ENCODE peak calls at places on chromosomes 13 and 19, in five cellular contexts. A, V, T, X and J are unnamed samples.
A peak's percentile ranks its signal among the peaks of the same experiment; 100 is the strongest.

GRCh38 chr13:97367427-97367826 is 66.5 kb upstream of the RAP2A start:
- DNase-seq in A (no peak), V (no peak), T (peak; percentile 85), X (peak; percentile 86), J (no peak)

GRCh38 chr13:38530492-38530891 is 156.4 kb upstream of the FREM2 start:
- DNase-seq in A (no peak), V (no peak), T (peak; percentile 77), X (peak; percentile 5), J (no peak)

GRCh38 chr19:2716722-2717637 is 4.2 kb downstream of the DIRAS1 start:
- DNase-seq in A (no peak), V (no peak), T (no peak), X (no peak), J (no peak)

GRCh38 chr13:22800726-22801401 is 379.9 kb upstream of the SGCG start:
- DNase-seq in A (no peak), V (no peak), T (no peak), X (no peak), J (no peak)

GRCh38 chr19:12574036-12574435 is 22.8 kb upstream of the ZNF564 start:
- DNase-seq in A (no peak), V (no peak), T (no peak), X (no peak), J (peak; percentile 10)

GRCh38 chr13:110925023-110925608 is 10.2 kb upstream of the ANKRD10 start:
- DNase-seq in A (no peak), V (no peak), T (no peak), X (no peak), J (no peak)

GRCh38 chr19:47229674-47230121 is 1.3 kb downstream of the BBC3 start:
- DNase-seq in A (no peak), V (no peak), T (peak; percentile 48), X (peak; percentile 64), J (no peak)

GRCh38 chr19:33032218-33032781 is 32.4 kb downstream of the RHPN2 start:
- DNase-seq in A (no peak), V (no peak), T (no peak), X (no peak), J (no peak)

GRCh38 chr19:38194061-38194701 is 29.8 kb downstream of the DPF1 start:
- DNase-seq in A (no peak), V (no peak), T (no peak), X (no peak), J (no peak)

GRCh38 chr19:14507704-14508246 is 10.4 kb downstream of the DNAJB1 start:
- DNase-seq in A (no peak), V (no peak), T (peak; percentile 57), X (peak; percentile 88), J (no peak)

GRCh38 chr13:44238011-44238421 is 135.6 kb upstream of the SERP2 start:
- DNase-seq in A (no peak), V (no peak), T (peak; percentile 94), X (peak; percentile 80), J (no peak)

GRCh38 chr13:43629691-43630480 is 156.9 kb downstream of the ENOX1 start:
- DNase-seq in A (no peak), V (no peak), T (peak; percentile 21), X (peak; percentile 59), J (no peak)

GRCh38 chr13:20525144-20525600 is 485 bp downstream of the CRYL1 start:
- DNase-seq in A (peak; percentile 36), V (peak; percentile 13), T (no peak), X (peak; percentile 20), J (peak; percentile 65)

GRCh38 chr19:17946965-17947784 is 14.4 kb downstream of the CCDC124 start:
- DNase-seq in A (no peak), V (no peak), T (no peak), X (no peak), J (no peak)

GRCh38 chr19:51796195-51796679 is 1.3 kb downstream of the FPR3 start:
- DNase-seq in A (no peak), V (no peak), T (no peak), X (no peak), J (no peak)

GRCh38 chr19:31307270-31307669 is 42.0 kb downstream of the TSHZ3 start:
- DNase-seq in A (no peak), V (no peak), T (no peak), X (no peak), J (no peak)
- H3K36me3 ChIP-seq in A (no peaks in the 10 kb centered on the region), V (no peaks in the 10 kb centered on the region), T (no peaks in the 10 kb centered on the region), X (peaks cover 37% of the 10 kb centered on the region), J (no peaks in the 10 kb centered on the region)

DNA sequence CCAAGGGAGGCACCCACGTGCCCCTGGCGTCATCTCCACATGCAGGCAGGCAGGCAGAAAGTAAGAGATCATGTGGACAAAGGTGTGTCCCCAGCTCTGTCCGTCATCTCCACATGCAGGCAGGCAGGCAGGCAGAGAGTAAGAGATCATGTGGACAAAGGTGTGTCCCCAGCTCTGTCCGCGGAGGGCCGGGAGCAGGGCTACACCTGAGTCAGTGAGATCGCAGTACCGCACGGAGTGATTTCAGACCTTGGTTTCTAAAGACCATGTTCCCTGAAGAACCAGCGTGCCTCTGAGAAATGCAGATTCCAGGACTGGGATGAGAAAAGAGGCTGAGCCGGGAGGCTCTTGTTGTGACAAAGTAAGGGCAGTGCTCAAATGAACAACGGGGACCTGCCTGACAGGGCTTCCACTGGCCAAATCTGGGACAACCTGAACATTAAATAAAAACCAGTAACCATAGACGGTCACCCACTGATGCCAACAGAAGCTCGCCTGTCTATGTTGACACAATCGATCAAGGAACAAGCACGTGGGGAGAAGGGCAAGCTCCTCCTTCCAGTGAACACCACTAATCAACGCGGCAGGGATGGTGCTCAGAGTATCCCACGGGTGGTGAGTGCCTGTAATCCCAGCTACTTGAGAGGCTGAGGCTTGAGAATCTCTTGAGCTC is 22.4 kb downstream of the CAPS start:
- DNase-seq in A (peak; percentile 30), V (no peak), T (no peak), X (no peak), J (no peak)
- H3K36me3 ChIP-seq in A (peaks cover 5% of the 10 kb centered on the region), V (no peaks in the 10 kb centered on the region), T (peaks cover 50% of the 10 kb centered on the region), X (peaks cover 72% of the 10 kb centered on the region), J (no peaks in the 10 kb centered on the region)

GRCh38 chr19:4061178-4061682 is 5.5 kb downstream of the ZBTB7A start:
- DNase-seq in A (peak; percentile 89), V (peak; percentile 65), T (peak; percentile 32), X (no peak), J (peak; percentile 97)

GRCh38 chr19:4059493-4059880 is 7.2 kb downstream of the ZBTB7A start:
- DNase-seq in A (no peak), V (no peak), T (no peak), X (no peak), J (no peak)

GRCh38 chr19:4058696-4059492 is 7.8 kb downstream of the ZBTB7A start:
- DNase-seq in A (no peak), V (no peak), T (no peak), X (no peak), J (no peak)

GRCh38 chr19:4060621-4061177 is 6.0 kb downstream of the ZBTB7A start:
- DNase-seq in A (no peak), V (no peak), T (no peak), X (no peak), J (no peak)

GRCh38 chr19:4059931-4060620 is 6.6 kb downstream of the ZBTB7A start:
- DNase-seq in A (peak; percentile 50), V (peak; percentile 75), T (no peak), X (no peak), J (peak; percentile 69)
- H3K36me3 ChIP-seq in A (no peaks in the 10 kb centered on the region), V (no peaks in the 10 kb centered on the region), T (peaks cover 16% of the 10 kb centered on the region), X (peaks cover 69% of the 10 kb centered on the region), J (peaks cover 2% of the 10 kb centered on the region)

GRCh38 chr19:43538922-43539321 is 5.9 kb downstream of the ZNF575 start:
- DNase-seq in A (no peak), V (no peak), T (no peak), X (no peak), J (no peak)
- H3K36me3 ChIP-seq in A (no peaks in the 10 kb centered on the region), V (no peaks in the 10 kb centered on the region), T (peaks cover 43% of the 10 kb centered on the region), X (peaks cover 55% of the 10 kb centered on the region), J (no peaks in the 10 kb centered on the region)

DNA sequence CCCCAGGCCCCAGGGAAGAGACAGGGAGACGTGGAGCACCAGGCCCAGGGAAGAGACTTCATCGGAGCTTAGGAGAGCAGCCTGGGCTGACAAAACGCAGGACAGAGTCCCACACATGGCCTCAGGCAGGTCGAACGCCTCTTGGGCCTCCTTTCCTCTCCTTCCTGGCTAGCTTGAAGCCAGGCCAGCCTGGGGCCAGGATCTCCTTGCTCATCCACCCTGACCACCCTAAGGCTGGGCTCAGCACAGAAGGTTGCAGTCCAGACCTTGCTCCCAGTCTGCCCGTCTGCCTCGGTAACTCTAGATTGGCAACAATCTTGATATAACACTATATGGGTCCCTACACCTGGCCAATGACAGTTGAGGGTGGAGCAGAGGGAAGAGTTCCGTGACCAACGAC is 10.1 kb downstream of the PPP6R1 start:
- DNase-seq in A (no peak), V (no peak), T (no peak), X (no peak), J (no peak)
- H3K36me3 ChIP-seq in A (peaks cover 10% of the 10 kb centered on the region), V (no peaks in the 10 kb centered on the region), T (peaks cover 30% of the 10 kb centered on the region), X (peaks cover 68% of the 10 kb centered on the region), J (peaks cover 3% of the 10 kb centered on the region)

GRCh38 chr19:40253611-40254092 is 27.2 kb upstream of the CCNP start:
- DNase-seq in A (no peak), V (no peak), T (no peak), X (no peak), J (no peak)

GRCh38 chr19:40254714-40255418 is 28.4 kb upstream of the CCNP start:
- DNase-seq in A (no peak), V (no peak), T (no peak), X (no peak), J (peak; percentile 57)

GRCh38 chr19:40251991-40252390 is 25.5 kb upstream of the CCNP start:
- DNase-seq in A (no peak), V (no peak), T (no peak), X (no peak), J (no peak)

GRCh38 chr19:40251244-40251643 is 24.8 kb upstream of the CCNP start:
- DNase-seq in A (no peak), V (no peak), T (no peak), X (no peak), J (no peak)

DNA sequence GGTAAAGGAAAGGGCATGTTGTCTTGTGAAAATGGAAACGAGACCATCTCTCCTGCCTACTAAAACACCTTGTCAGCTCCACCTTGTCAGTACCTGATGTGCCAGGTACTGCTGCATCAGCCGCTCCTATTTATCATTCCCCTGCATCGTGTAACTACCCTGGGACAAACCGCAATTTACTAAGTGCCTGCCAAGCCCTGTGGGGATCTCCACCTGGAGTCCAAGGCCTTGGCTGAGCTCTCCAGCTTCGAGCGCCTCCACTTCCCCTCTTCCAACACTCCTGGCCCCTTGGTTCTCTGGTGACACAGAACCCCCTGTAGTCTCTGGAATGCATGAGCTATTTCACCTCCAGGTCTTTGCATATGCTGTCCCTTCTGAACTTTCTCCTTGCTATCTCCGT is 25.9 kb upstream of the CCNP start:
- DNase-seq in A (no peak), V (no peak), T (no peak), X (no peak), J (no peak)
- H3K36me3 ChIP-seq in A (peaks cover 13% of the 10 kb centered on the region), V (no peaks in the 10 kb centered on the region), T (peaks cover 77% of the 10 kb centered on the region), X (peaks cover 59% of the 10 kb centered on the region), J (peaks cover 2% of the 10 kb centered on the region)

GRCh38 chr19:54204767-54205468 is 4.3 kb downstream of the RPS9 start:
- DNase-seq in A (no peak), V (no peak), T (no peak), X (no peak), J (no peak)
- H3K36me3 ChIP-seq in A (peaks cover 38% of the 10 kb centered on the region), V (no peaks in the 10 kb centered on the region), T (peaks cover 68% of the 10 kb centered on the region), X (peaks cover 62% of the 10 kb centered on the region), J (peaks cover 24% of the 10 kb centered on the region)